ENCODE peak calls at places on chromosomes 7 and 10, in seven cellular contexts. A is EL; W is fibroblast of pulmonary artery; X is stimulated activated CD8-positive, alpha-beta memory T cell treated with anti-CD3 and anti-CD28 coated beads, Interleukin-12 subunit alpha, Interleukin-12 subunit beta, amount 100 ng/mL, for 4 hours; R is EH; J is right atrium auricular region; F is GM04503. K is an unnamed sample.

GRCh38 chr10:101840741-101841453 is 2.7 kb downstream of the KCNIP2 start:
- DNase-seq in R (peak; percentile 86), F (no peak), J (peak; percentile 81), W (peak; percentile 87), A (peak; percentile 87), X (peak; percentile 54), K (peak; percentile 87)

GRCh38 chr7:142880886-142881505 is 4.5 kb downstream of the TRPV6 start:
- DNase-seq in J (no peak), R (peak; percentile 32), X (no peak), W (peak; percentile 42), F (no peak), A (peak; percentile 20), K (no peak)

GRCh38 chr10:4279649-4280048 is 494.6 kb upstream of the KLF6 start:
- DNase-seq in X (no peak), J (no peak), F (no peak), W (no peak), R (peak; percentile 70), A (no peak), K (no peak)

GRCh38 chr7:122858310-122858709 is 27.9 kb downstream of the CADPS2 start:
- DNase-seq in R (no peak), A (no peak), X (no peak), F (no peak), J (no peak), W (no peak), K (no peak)

GRCh38 chr10:14570800-14571199 is 203.9 kb downstream of the FAM107B start:
- DNase-seq in X (no peak), F (no peak), A (no peak), J (no peak), W (no peak), R (no peak), K (no peak)

GRCh38 chr10:132606536-132607316 is 69.1 kb downstream of the INPP5A start:
- DNase-seq in W (peak; percentile 31), X (no peak), R (no peak), J (no peak), A (no peak), F (no peak), K (no peak)

GRCh38 chr10:26389533-26389932 is 48.6 kb upstream of the APBB1IP start:
- DNase-seq in A (no peak), X (no peak), J (no peak), F (no peak), W (no peak), R (no peak), K (no peak)

GRCh38 chr10:73836427-73836826 is 25.0 kb upstream of the NDST2 start:
- DNase-seq in X (no peak), A (no peak), W (peak; percentile 49), R (no peak), F (no peak), J (no peak), K (no peak)

GRCh38 chr7:28509256-28510021 is 97.1 kb downstream of the CREB5 start:
- DNase-seq in R (no peak), A (no peak), J (no peak), W (peak; percentile 69), X (no peak), F (no peak), K (peak; percentile 77)

GRCh38 chr10:110681023-110681681 is 37.0 kb downstream of the RBM20 start:
- DNase-seq in F (no peak), J (no peak), A (peak; percentile 41), X (no peak), R (peak; percentile 60), W (peak; percentile 39), K (no peak)

GRCh38 chr7:2809903-2810628 is 34.0 kb downstream of the GNA12 start:
- DNase-seq in W (no peak), R (peak; percentile 62), X (no peak), F (no peak), A (peak; percentile 56), J (no peak), K (no peak)

GRCh38 chr7:134932707-134933370 is 53.5 kb upstream of the AGBL3 start:
- DNase-seq in A (peak; percentile 89), W (peak; percentile 83), F (no peak), X (no peak), J (peak; percentile 77), R (peak; percentile 58), K (peak; percentile 20)

GRCh38 chr10:79093658-79094411 is 25.1 kb downstream of the ZMIZ1 start:
- DNase-seq in R (peak; percentile 67), X (no peak), F (no peak), A (no peak), J (peak; percentile 91), W (no peak), K (no peak)

GRCh38 chr10:35643976-35644799 is 2.1 kb upstream of the FZD8 start:
- DNase-seq in J (no peak), W (no peak), X (no peak), R (no peak), F (no peak), A (peak; percentile 5), K (peak; percentile 22)

GRCh38 chr7:6258440-6259182 is 13.8 kb downstream of the CYTH3 start:
- DNase-seq in J (no peak), X (no peak), R (peak; percentile 90), W (peak; percentile 94), A (peak; percentile 79), F (peak; percentile 90), K (no peak)

GRCh38 chr7:44966731-44967538 is 11.9 kb downstream of the MYO1G start:
- DNase-seq in A (no peak), X (no peak), W (no peak), J (no peak), F (no peak), R (no peak), K (no peak)

GRCh38 chr10:48543445-48543844 is 61.4 kb downstream of the ARHGAP22 start:
- DNase-seq in X (no peak), R (peak; percentile 52), J (no peak), A (no peak), W (no peak), F (no peak), K (no peak)

GRCh38 chr10:78222096-78222790 is 188.6 kb downstream of the RPS24 start:
- DNase-seq in F (no peak), R (no peak), W (no peak), A (no peak), J (no peak), X (no peak), K (no peak)

GRCh38 chr7:108136191-108136581 is 6.0 kb upstream of the LAMB4 start:
- DNase-seq in R (no peak), A (no peak), F (no peak), W (no peak), J (no peak), X (no peak), K (no peak)

GRCh38 chr7:151302531-151302930 is 39.1 kb upstream of the NUB1 start:
- DNase-seq in X (no peak), F (no peak), A (no peak), R (no peak), W (no peak), J (no peak), K (no peak)

GRCh38 chr10:102115775-102116174 is 4.4 kb downstream of the LDB1 start:
- DNase-seq in R (peak; percentile 41), X (no peak), W (no peak), A (no peak), J (no peak), F (no peak), K (no peak)

GRCh38 chr7:96671854-96672253 is 37.8 kb downstream of the SEM1 start:
- DNase-seq in W (no peak), X (no peak), R (no peak), J (no peak), F (no peak), A (no peak), K (no peak)

GRCh38 chr10:109214916-109215740 is 708.2 kb downstream of the XPNPEP1 start:
- DNase-seq in J (no peak), R (peak; percentile 29), A (no peak), X (no peak), W (no peak), F (no peak), K (no peak)

GRCh38 chr10:132471484-132471883 is 66.1 kb upstream of the INPP5A start:
- DNase-seq in W (no peak), X (no peak), R (no peak), A (no peak), J (no peak), F (no peak), K (no peak)

GRCh38 chr10:29540016-29540415 is 94.8 kb downstream of the SVIL start:
- DNase-seq in A (no peak), W (no peak), R (no peak), F (no peak), X (no peak), J (peak; percentile 34), K (no peak)

GRCh38 chr7:20280475-20281351 is 50.0 kb upstream of the ITGB8 start:
- DNase-seq in A (peak; percentile 67), F (peak; percentile 49), J (no peak), X (no peak), W (peak; percentile 79), R (peak; percentile 26), K (no peak)

GRCh38 chr7:93117327-93117726 is 452 bp downstream of the SAMD9 start:
- DNase-seq in A (peak; percentile 14), W (no peak), F (no peak), X (no peak), R (no peak), J (no peak), K (no peak)

K was measured in GM06990.